ENCODE peak calls at places on chromosomes 3 and 15, in six cellular contexts. B is epithelial cell of esophagus, M is brain microvascular endothelial cell, O is bronchial epithelial cell, N is body of pancreas, C is endothelial cell. T is an unnamed sample.

GRCh38 chr15:68609618-68610017 is 30.8 kb downstream of the CORO2B start:
- DNase-seq in C (no peak), M (no peak), B (no peak), N (peak), O (no peak), T (no peak)

GRCh38 chr3:165192610-165193192 is 3.5 kb downstream of the SLITRK3 start:
- DNase-seq in C (peak), B (no peak), O (no peak), M (no peak), N (no peak), T (peak)

GRCh38 chr15:62847900-62848489 is 194.6 kb upstream of the TPM1 start:
- DNase-seq in O (peak), N (peak), B (peak), C (peak), M (peak), T (peak)

GRCh38 chr15:27535445-27536129 is 563.5 kb downstream of the OCA2 start:
- DNase-seq in C (no peak), M (no peak), B (peak), N (no peak), O (peak), T (no peak)

GRCh38 chr15:58932791-58933310 is 628 bp downstream of the SLTM start:
- DNase-seq in N (peak), B (peak), M (no peak), C (no peak), O (peak), T (no peak)

GRCh38 chr3:59212128-59212764 is 162.4 kb upstream of the CFAP20DC start:
- DNase-seq in O (peak), M (peak), B (peak), C (peak), N (no peak), T (no peak)

GRCh38 chr3:16286161-16286560 is 21.1 kb downstream of the OXNAD1 start:
- DNase-seq in B (peak), O (peak), C (no peak), N (no peak), M (no peak), T (no peak)

GRCh38 chr3:11159421-11159904 is 5.2 kb downstream of the HRH1 start:
- DNase-seq in B (peak), N (no peak), C (no peak), O (peak), M (peak), T (no peak)

GRCh38 chr3:58009026-58009748 is 965 bp downstream of the FLNB start:
- DNase-seq in O (no peak), B (peak), C (no peak), N (peak), M (no peak), T (no peak)

GRCh38 chr3:45787551-45787950 is 8.8 kb downstream of the SLC6A20 start:
- DNase-seq in B (no peak), N (no peak), O (no peak), C (no peak), M (no peak), T (no peak)

GRCh38 chr15:78317145-78317836 is 17.9 kb upstream of the SKIC8 start:
- DNase-seq in O (peak), C (no peak), N (no peak), B (peak), M (no peak), T (no peak)

GRCh38 chr3:15606434-15606891 is 4.9 kb downstream of the BTD start:
- DNase-seq in N (peak), B (peak), M (no peak), C (no peak), O (peak), T (no peak)

GRCh38 chr3:77539014-77539413 is 499.1 kb downstream of the ROBO2 start:
- DNase-seq in B (no peak), M (no peak), C (no peak), O (no peak), N (peak), T (no peak)

GRCh38 chr3:50210510-50211367 is 5.7 kb downstream of the SLC38A3 start:
- DNase-seq in M (no peak), O (no peak), B (no peak), N (peak), C (no peak), T (no peak)

GRCh38 chr3:183883291-183884096 is 1.2 kb downstream of the PARL start:
- DNase-seq in N (no peak), C (no peak), B (no peak), M (no peak), O (no peak), T (no peak)

GRCh38 chr3:50525987-50526386 is 22.6 kb upstream of the CACNA2D2 start:
- DNase-seq in C (peak), N (peak), O (peak), B (peak), M (peak), T (no peak)

GRCh38 chr15:25060472-25060803 is 105.7 kb downstream of the SNRPN start:
- DNase-seq in C (no peak), N (no peak), O (no peak), M (no peak), B (no peak), T (no peak)

GRCh38 chr15:101016581-101016980 is 97.4 kb downstream of the LRRK1 start:
- DNase-seq in C (no peak), O (no peak), B (no peak), N (no peak), M (no peak), T (no peak)

GRCh38 chr3:119819806-119820205 is 37.9 kb downstream of the NR1I2 start:
- DNase-seq in N (no peak), O (peak), B (peak), C (no peak), M (no peak), T (no peak)

GRCh38 chr3:100650651-100651611 is 41.5 kb downstream of the ADGRG7 start:
- DNase-seq in C (no peak), B (peak), O (peak), N (no peak), M (peak), T (no peak)

GRCh38 chr3:54427951-54428871 is 305.9 kb downstream of the CACNA2D3 start:
- DNase-seq in N (peak), C (peak), B (peak), O (peak), M (peak), T (peak)

GRCh38 chr3:14451844-14452533 is 49.6 kb downstream of the SLC6A6 start:
- DNase-seq in C (no peak), N (peak), B (peak), O (peak), M (peak), T (no peak)

GRCh38 chr3:177037241-177037640 is 160.0 kb downstream of the TBL1XR1 start:
- DNase-seq in M (peak), B (peak), O (peak), N (no peak), C (no peak), T (no peak)

GRCh38 chr15:100725121-100726069 is 123.0 kb downstream of the ASB7 start:
- DNase-seq in B (peak), O (peak), N (no peak), M (peak), C (no peak), T (no peak)

GRCh38 chr3:37016903-37017302 is 23.6 kb downstream of the MLH1 start:
- DNase-seq in M (no peak), B (no peak), N (no peak), O (no peak), C (no peak), T (no peak)

GRCh38 chr3:124567168-124567567 is 163.1 kb upstream of the UMPS start:
- DNase-seq in C (no peak), N (no peak), B (no peak), M (no peak), O (no peak), T (no peak)

GRCh38 chr3:32220006-32220405 is 18.5 kb upstream of the CMTM8 start:
- DNase-seq in B (peak), N (no peak), M (no peak), C (no peak), O (peak), T (no peak)

GRCh38 chr3:190302209-190302885 is 19.9 kb downstream of the CLDN1 start:
- DNase-seq in C (no peak), O (peak), N (no peak), B (no peak), M (no peak), T (no peak)

GRCh38 chr3:27677554-27677953 is 44.6 kb downstream of the EOMES start:
- DNase-seq in B (peak), N (no peak), O (peak), C (no peak), M (peak), T (no peak)

GRCh38 chr3:155233213-155233612 is 60.3 kb downstream of the STRIT1 start:
- DNase-seq in M (peak), B (peak), N (peak), C (no peak), O (peak), T (no peak)

GRCh38 chr3:172098698-172099494 is 59.5 kb downstream of the FNDC3B start:
- DNase-seq in N (no peak), M (no peak), B (no peak), C (peak), O (peak), T (no peak)

GRCh38 chr3:104606812-104607211 is 759.9 kb upstream of the ALCAM start:
- DNase-seq in M (no peak), O (no peak), N (no peak), B (no peak), C (no peak), T (no peak)

GRCh38 chr15:33425149-33425548 is 114.4 kb downstream of the RYR3 start:
- DNase-seq in B (peak), M (no peak), N (no peak), O (peak), C (no peak), T (no peak)

DNA sequence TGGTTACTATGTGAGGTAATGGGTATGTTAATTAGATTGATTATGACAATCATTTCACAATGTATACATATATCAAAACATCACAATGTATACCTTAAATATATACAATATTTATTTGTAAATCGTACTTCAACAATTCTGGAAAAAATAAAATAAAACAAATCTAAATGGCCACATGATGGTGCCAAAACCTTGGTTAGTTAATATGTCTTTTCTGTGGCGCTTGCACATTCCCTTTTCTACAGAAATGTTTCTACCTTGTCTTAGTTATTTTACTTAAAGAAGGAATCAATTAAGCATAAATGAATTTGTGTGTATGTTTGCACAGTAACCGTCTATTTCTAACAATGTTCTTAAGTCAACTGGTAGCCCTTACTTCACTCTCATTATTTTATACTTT is 53.4 kb downstream of the OXSM start:
- DNase-seq in O (peak), B (peak), M (no peak), N (no peak), C (no peak), T (no peak)
- TF ChIP-seq CTCF in O (no peak), B (no peak), M (no peak), N (peak), C (no peak), T (peak)

GRCh38 chr15:67135494-67135893 is 70.1 kb downstream of the SMAD3 start:
- DNase-seq in O (no peak), N (peak), C (no peak), M (no peak), B (no peak), T (no peak)
- TF ChIP-seq CTCF in O (no peak), N (peak), C (no peak), M (no peak), B (no peak), T (no peak)

DNA sequence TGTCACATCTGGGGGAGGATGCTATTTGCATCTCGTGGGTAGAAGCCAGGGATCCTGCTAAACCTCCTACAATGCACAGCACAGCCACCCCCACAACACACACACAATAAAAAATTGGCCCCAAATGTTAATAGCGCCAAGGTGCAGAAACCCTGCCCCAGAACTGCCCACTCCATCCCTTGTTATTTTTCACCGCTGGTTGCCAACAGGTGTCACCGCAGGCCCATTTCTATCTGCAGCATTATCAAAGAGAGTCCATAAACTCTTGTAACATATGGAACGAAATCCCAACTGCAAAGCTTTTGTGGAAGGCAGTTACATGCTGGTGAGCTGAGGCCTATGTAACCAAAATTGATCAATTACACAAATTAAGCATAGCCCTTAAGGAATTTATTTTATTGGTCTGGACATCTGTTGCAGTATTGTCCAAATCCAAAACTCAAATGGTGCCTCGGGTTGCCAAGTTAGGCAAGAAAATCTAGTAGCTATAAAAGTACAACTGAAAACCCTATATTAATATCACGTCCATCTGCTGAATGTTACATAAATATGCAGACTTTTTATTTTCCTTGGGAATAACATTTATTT is 66.2 kb downstream of the SAMMSON start:
- DNase-seq in M (no peak), O (no peak), B (peak), N (no peak), C (peak), T (peak)
- TF ChIP-seq CTCF in M (peak), O (no peak), B (peak), N (no peak), C (no peak), T (peak)

DNA sequence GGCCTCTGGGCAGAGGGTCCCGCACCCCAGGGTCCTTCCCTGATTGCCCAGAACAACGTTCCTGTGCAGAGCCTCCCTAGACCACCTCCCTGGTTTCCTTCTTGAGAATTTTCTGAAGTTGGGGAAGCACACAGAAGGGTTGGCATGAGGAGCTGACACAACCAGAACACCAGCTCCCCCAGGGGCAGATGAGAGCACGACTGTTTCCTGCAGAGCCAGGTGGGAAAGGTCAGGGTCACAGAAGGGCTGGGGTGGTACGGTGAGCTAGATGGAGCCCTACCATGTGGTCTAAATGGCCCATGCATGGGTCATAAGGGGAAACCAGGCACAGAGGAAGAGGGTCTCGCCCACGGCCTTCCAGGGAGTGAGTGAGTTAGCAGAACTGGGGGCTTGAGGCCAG is 10.4 kb downstream of the PPCDC start:
- DNase-seq in C (no peak), B (no peak), N (no peak), O (no peak), M (no peak), T (no peak)
- TF ChIP-seq CTCF in C (no peak), B (no peak), N (no peak), O (no peak), M (no peak), T (no peak)

DNA sequence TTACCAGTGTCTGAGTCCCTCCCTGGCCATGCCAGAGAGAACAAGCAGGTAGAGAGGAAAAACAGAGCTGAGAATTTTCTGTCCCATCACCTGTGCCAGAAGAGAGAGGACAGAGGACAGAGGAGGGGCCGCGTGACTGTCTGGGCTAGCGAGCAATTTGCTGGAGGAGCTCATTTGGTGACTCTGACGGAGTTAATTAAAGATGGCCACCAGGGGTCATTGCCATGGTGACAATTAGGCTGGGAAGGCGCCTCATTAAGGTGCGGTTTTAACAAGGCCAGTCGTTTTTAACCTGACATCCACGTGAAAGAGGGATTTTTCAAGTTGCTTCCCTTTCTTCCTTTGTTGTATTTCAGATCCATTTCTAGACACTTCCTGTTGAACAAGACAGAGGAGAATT is 72.4 kb downstream of the RHCG start:
- DNase-seq in O (no peak), M (no peak), C (no peak), B (no peak), N (no peak), T (no peak)
- TF ChIP-seq CTCF in O (no peak), M (no peak), C (no peak), B (no peak), N (no peak), T (no peak)

DNA sequence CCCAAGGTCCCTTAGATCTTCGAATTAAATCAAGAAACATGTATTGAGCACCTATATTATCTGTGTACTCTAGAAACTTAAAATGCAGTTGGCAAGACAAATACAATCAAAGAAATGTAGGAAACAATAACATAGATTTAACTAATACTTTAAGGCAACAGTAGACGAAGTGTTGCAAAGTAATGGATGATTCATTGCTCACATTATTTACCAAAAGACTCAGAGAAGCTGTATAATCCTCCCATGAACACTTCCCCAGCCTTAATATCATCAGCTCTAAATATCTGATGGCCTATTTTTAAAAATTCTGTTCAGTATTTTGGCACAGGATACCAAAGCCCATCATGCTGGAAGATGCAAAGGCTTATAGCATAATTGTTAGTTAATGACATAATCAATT is 272.1 kb upstream of the TTC14 start:
- DNase-seq in O (peak), B (peak), C (no peak), M (no peak), N (no peak), T (no peak)
- TF ChIP-seq CTCF in O (no peak), B (no peak), C (no peak), M (no peak), N (no peak), T (no peak)

GRCh38 chr3:114596147-114596546 is 302.3 kb downstream of the TIGIT start:
- DNase-seq in B (no peak), O (no peak), C (no peak), N (no peak), M (no peak), T (no peak)

GRCh38 chr3:114595521-114596028 is 301.7 kb downstream of the TIGIT start:
- DNase-seq in B (no peak), O (no peak), M (no peak), N (no peak), C (no peak), T (no peak)

GRCh38 chr3:114600571-114600970 is 306.7 kb downstream of the TIGIT start:
- DNase-seq in N (no peak), C (no peak), M (no peak), O (no peak), B (no peak), T (no peak)

GRCh38 chr3:114597012-114597411 is 303.2 kb downstream of the TIGIT start:
- DNase-seq in B (no peak), N (no peak), O (no peak), M (no peak), C (no peak), T (no peak)
- TF ChIP-seq CTCF in B (no peak), N (no peak), O (no peak), M (peak), C (no peak), T (no peak)

T was measured in neural crest cell.